ENCODE peak calls at places on chromosomes 5 and 9, in five cellular contexts. C is mucosa of descending colon, P is psoas muscle, S is tibial artery, O is astrocyte of the spinal cord. U is an unnamed sample.

GRCh38 chr9:127971357-127972315 is 9.2 kb downstream of the EEIG1 start:
- DNase-seq in C (peak), P (no peak), S (no peak), O (no peak), U (no peak)

GRCh38 chr9:132670359-132670815 is at the start of gene GTF3C4:
- DNase-seq in C (peak), P (peak), S (peak), O (no peak), U (peak)

GRCh38 chr9:134047868-134048581 is 19.8 kb downstream of the BRD3 start:
- DNase-seq in C (no peak), P (peak), S (no peak), O (no peak), U (no peak)

GRCh38 chr5:136538534-136538933 is 173.2 kb upstream of the TRPC7 start:
- DNase-seq in C (no peak), P (no peak), S (no peak), O (no peak), U (no peak)

GRCh38 chr5:127330116-127330515 is 39.5 kb downstream of the MEGF10 start:
- DNase-seq in C (no peak), P (no peak), S (no peak), O (no peak), U (no peak)

GRCh38 chr9:84300271-84300670 is 40.3 kb downstream of the SLC28A3 start:
- DNase-seq in C (no peak), P (no peak), S (no peak), O (peak), U (peak)

GRCh38 chr9:121249563-121249962 is 18.4 kb upstream of the GSN start:
- DNase-seq in C (no peak), P (no peak), S (no peak), O (no peak), U (no peak)

GRCh38 chr9:93255994-93256877 is 72.3 kb downstream of the WNK2 start:
- DNase-seq in C (peak), P (no peak), S (peak), O (no peak), U (no peak)

GRCh38 chr9:13395086-13395485 is 115.6 kb upstream of the MPDZ start:
- DNase-seq in C (no peak), P (no peak), S (no peak), O (no peak), U (peak)

GRCh38 chr5:91182763-91183162 is 200.4 kb downstream of the ARRDC3 start:
- DNase-seq in C (no peak), P (peak), S (peak), O (no peak), U (peak)

GRCh38 chr9:120386390-120387131 is 193.4 kb downstream of the CDK5RAP2 start:
- DNase-seq in C (no peak), P (no peak), S (no peak), O (peak), U (peak)

GRCh38 chr5:147037517-147038205 is 159.1 kb upstream of the PPP2R2B start:
- DNase-seq in C (no peak), P (no peak), S (no peak), O (peak), U (peak)

GRCh38 chr9:81874926-81875325 is 53.3 kb upstream of the SPATA31D4 start:
- DNase-seq in C (no peak), P (no peak), S (no peak), O (peak), U (peak)

GRCh38 chr9:119004618-119004990 is 364.6 kb downstream of the BRINP1 start:
- DNase-seq in C (no peak), P (peak), S (peak), O (peak), U (peak)

GRCh38 chr5:154446183-154447073 is 631 bp downstream of the SAP30L start:
- DNase-seq in C (peak), P (peak), S (peak), O (peak), U (peak)

GRCh38 chr5:17012289-17012688 is 76.2 kb upstream of the MYO10 start:
- DNase-seq in C (no peak), P (no peak), S (no peak), O (no peak), U (peak)

GRCh38 chr5:180104131-180104530 is 32.6 kb upstream of the RNF130 start:
- DNase-seq in C (no peak), P (no peak), S (no peak), O (no peak), U (no peak)

GRCh38 chr9:84170521-84171141 is 169.9 kb downstream of the SLC28A3 start:
- DNase-seq in C (peak), P (peak), S (peak), O (peak), U (peak)

GRCh38 chr5:54073735-54074134 is 236.6 kb downstream of the ARL15 start:
- DNase-seq in C (no peak), P (no peak), S (no peak), O (no peak), U (no peak)

GRCh38 chr5:2005101-2006041 is 122.6 kb upstream of the IRX4 start:
- DNase-seq in C (no peak), P (no peak), S (no peak), O (no peak), U (no peak)

GRCh38 chr5:177309351-177310191 is 2.1 kb downstream of the MXD3 start:
- DNase-seq in C (peak), P (peak), S (no peak), O (peak), U (peak)

GRCh38 chr5:136007271-136007670 is 21.5 kb upstream of the TGFBI start:
- DNase-seq in C (no peak), P (no peak), S (no peak), O (peak), U (no peak)

GRCh38 chr9:138009456-138010273 is 132.1 kb downstream of the CACNA1B start:
- DNase-seq in C (no peak), P (no peak), S (no peak), O (no peak), U (no peak)

DNA sequence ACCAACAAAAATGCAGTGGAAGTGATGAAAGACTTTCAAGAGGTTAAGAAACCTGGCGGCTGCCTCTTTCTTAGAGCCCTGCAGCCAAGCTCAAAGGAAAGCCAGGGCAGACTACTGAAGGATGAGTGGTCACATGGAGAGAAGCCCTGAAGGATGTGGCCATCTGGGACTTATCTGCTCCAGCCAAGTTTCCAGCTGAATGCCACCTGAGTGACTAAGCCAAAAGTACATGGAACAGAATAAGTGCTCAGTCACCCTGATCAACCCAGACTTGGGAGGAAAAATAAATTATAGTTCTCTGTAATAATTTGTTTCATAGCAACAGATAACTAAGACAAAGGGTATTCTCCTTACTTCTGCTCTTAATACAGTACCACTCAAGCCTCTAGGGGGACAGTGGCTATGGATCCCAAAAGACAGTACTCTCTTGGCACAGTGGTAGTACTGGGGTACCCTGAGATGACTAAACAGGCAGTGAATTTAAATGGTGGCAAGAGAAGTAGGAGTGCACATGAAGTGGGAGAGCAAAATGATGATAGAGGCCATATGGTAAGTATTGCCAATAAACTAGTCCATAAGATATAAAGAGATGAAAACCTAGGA is 182.3 kb downstream of the ELAVL2 start:
- DNase-seq in C (no peak), P (no peak), S (no peak), O (no peak), U (no peak)
- TF ChIP-seq CTCF in C (no peak), P (no peak), S (no peak), O (no peak), U (no peak)

DNA sequence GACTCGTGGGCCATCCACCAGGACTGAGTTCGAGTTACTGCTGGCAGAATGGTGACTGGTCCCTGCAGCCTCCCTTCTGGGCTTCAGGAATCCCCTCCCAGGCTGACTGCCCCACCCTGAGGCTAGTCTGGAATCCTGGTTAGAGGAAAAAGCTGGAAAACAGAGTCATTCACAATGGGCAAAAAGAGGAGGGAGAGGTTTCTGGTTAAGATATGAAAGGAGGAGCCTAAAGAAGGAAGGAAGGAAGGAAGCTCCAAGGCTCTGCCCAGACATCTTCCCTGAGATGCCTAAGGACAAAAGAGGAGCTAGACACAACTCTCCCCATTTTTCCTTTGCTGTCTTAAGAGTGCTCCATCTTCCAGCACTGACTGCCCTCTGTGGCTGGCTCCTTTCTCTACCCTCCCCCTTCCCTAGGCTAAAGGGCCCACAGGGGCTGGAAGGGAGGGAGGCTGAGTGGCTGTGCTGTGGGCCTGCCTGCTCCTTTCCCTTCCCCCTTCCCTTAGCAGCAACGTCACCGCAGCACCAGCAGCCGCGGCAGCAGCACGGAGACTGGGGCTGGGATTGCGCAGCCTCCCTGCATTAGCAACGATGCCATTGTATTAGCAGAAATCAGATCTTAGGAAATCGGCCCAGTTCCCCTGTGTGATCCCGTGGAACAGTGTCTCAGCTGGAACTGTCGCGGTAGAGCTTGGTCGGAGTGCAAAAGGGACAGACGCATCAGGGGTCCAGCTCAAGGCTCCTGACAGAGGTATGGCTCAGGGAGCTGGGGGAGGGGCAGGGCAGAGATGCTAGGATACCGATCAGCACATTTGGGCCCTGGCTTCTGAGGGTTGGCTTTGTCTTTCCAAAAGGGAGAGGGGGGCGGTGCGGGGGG is 48.7 kb downstream of the RUSC2 start:
- DNase-seq in C (peak), P (peak), S (peak), O (peak), U (peak)
- H3K4me3 ChIP-seq in C (no peak), P (peak), S (peak), O (peak), U (peak)

GRCh38 chr5:87400305-87400899 is 12.3 kb downstream of the CCNH start:
- DNase-seq in C (no peak), P (no peak), S (no peak), O (peak), U (peak)
- TF ChIP-seq CTCF in C (peak), P (peak), S (peak), O (peak), U (peak)

GRCh38 chr5:96338624-96339023 is 94.4 kb downstream of the PCSK1 start:
- DNase-seq in C (peak), P (peak), S (peak), O (no peak), U (no peak)
- H3K4me3 ChIP-seq in C (no peak), P (peak), S (no peak), O (no peak), U (no peak)

GRCh38 chr5:82336566-82337351 is 58.6 kb upstream of the RPS23 start:
- DNase-seq in C (no peak), P (no peak), S (no peak), O (no peak), U (no peak)

GRCh38 chr5:82338731-82339130 is 60.6 kb upstream of the RPS23 start:
- DNase-seq in C (no peak), P (no peak), S (no peak), O (no peak), U (no peak)

GRCh38 chr5:82339744-82340143 is 61.6 kb upstream of the RPS23 start:
- DNase-seq in C (no peak), P (no peak), S (no peak), O (no peak), U (peak)

GRCh38 chr5:82341325-82341724 is 63.2 kb upstream of the RPS23 start:
- DNase-seq in C (no peak), P (no peak), S (no peak), O (no peak), U (no peak)

GRCh38 chr5:82340799-82341198 is 62.6 kb upstream of the RPS23 start:
- DNase-seq in C (no peak), P (no peak), S (no peak), O (no peak), U (no peak)
- TF ChIP-seq CTCF in C (no peak), P (no peak), S (no peak), O (no peak), U (no peak)

U was measured in fibroblast of the aortic adventitia.